ENCODE peak calls at places on chromosomes 12 and 14, in five cellular contexts. M is stimulated activated CD8-positive, alpha-beta memory T cell treated with anti-CD3 and anti-CD28 coated beads, Interleukin-4, amount 100 ng/mL, for 24 hours; Y is left ventricle myocardium superior; E is mucosa of descending colon; D is foreskin keratinocyte. C is an unnamed sample.

GRCh38 chr14:94384342-94384741 is 4.1 kb downstream of the SERPINA1 start:
- DNase-seq in M (no peak), Y (no peak), E (no peak), D (no peak), C (no peak)

GRCh38 chr12:82952946-82953345 is 266.2 kb downstream of the TMTC2 start:
- DNase-seq in M (no peak), Y (no peak), E (no peak), D (peak; percentile 62), C (no peak)

GRCh38 chr14:95248422-95248821 is 71.3 kb downstream of the CLMN start:
- DNase-seq in M (no peak), Y (no peak), E (no peak), D (no peak), C (no peak)

GRCh38 chr12:7130791-7131501 is 775 bp downstream of the CLSTN3 start:
- DNase-seq in M (peak; percentile 47), Y (peak; percentile 56), E (peak; percentile 82), D (peak; percentile 26), C (no peak)

GRCh38 chr14:100546051-100546443 is 41.2 kb downstream of the BEGAIN start:
- DNase-seq in M (no peak), Y (peak; percentile 60), E (no peak), D (no peak), C (peak; percentile 68)

GRCh38 chr14:52013984-52014600 is 24.7 kb downstream of the RTRAF start:
- DNase-seq in M (no peak), Y (peak; percentile 70), E (no peak), D (no peak), C (no peak)

GRCh38 chr14:36510078-36510799 is 9.8 kb downstream of the NKX2-1 start:
- DNase-seq in M (no peak), Y (no peak), E (no peak), D (no peak), C (no peak)

GRCh38 chr14:106831322-106831720 is 1304.9 kb downstream of the TMEM121 start:
- DNase-seq in M (peak; percentile 31), Y (peak; percentile 34), E (peak; percentile 71), D (no peak), C (no peak)

GRCh38 chr14:55136868-55137785 is 8.1 kb downstream of the LGALS3 start:
- DNase-seq in M (no peak), Y (peak; percentile 84), E (no peak), D (no peak), C (no peak)

GRCh38 chr12:109795023-109795422 is 38.2 kb downstream of the TRPV4 start:
- DNase-seq in M (no peak), Y (no peak), E (no peak), D (peak; percentile 83), C (peak; percentile 63)

GRCh38 chr14:49545716-49546115 is 40.5 kb downstream of the RPS29 start:
- DNase-seq in M (no peak), Y (no peak), E (no peak), D (no peak), C (no peak)

GRCh38 chr12:128853321-128854197 is at the start of gene GLT1D1:
- DNase-seq in M (no peak), Y (peak; percentile 32), E (no peak), D (no peak), C (no peak)

GRCh38 chr14:104283197-104284106 is 145.1 kb downstream of the KIF26A start:
- DNase-seq in M (no peak), Y (peak; percentile 2), E (peak; percentile 89), D (no peak), C (no peak)

GRCh38 chr14:20412876-20413784 is at the start of gene TEP1:
- DNase-seq in M (peak; percentile 65), Y (peak; percentile 93), E (peak; percentile 95), D (peak; percentile 87), C (peak; percentile 82)

C was measured in RWPE1.